ENCODE peak calls at places on chromosomes 3 and 15, in six cellular contexts. One of them, this sample, is unnamed.

GRCh38 chr3:82796765-82797164 is 1035.3 kb upstream of the GBE1 start:
- DNase-seq in Calu3: no peak
- DNase-seq in endothelial cell: no peak
- DNase-seq in sigmoid colon: no peak
- DNase-seq in AG04450: no peak
- DNase-seq in Peyer's patch: no peak
- DNase-seq in this sample: no peak

GRCh38 chr15:68556139-68556990 is 22.4 kb upstream of the CORO2B start:
- DNase-seq in Calu3: no peak
- DNase-seq in endothelial cell: no peak
- DNase-seq in sigmoid colon: no peak
- DNase-seq in AG04450: no peak
- DNase-seq in Peyer's patch: no peak
- DNase-seq in this sample: no peak

GRCh38 chr15:93719941-93720351 is 511.4 kb upstream of the MCTP2 start:
- DNase-seq in Calu3: no peak
- DNase-seq in endothelial cell: no peak
- DNase-seq in sigmoid colon: no peak
- DNase-seq in AG04450: peak; percentile 26
- DNase-seq in Peyer's patch: no peak
- DNase-seq in this sample: no peak

GRCh38 chr3:139757448-139758030 is 79.8 kb upstream of the NMNAT3 start:
- DNase-seq in Calu3: no peak
- DNase-seq in endothelial cell: no peak
- DNase-seq in sigmoid colon: no peak
- DNase-seq in AG04450: no peak
- DNase-seq in Peyer's patch: no peak
- DNase-seq in this sample: no peak

GRCh38 chr3:150035910-150036661 is 65.4 kb upstream of the PFN2 start:
- DNase-seq in Calu3: no peak
- DNase-seq in endothelial cell: no peak
- DNase-seq in sigmoid colon: no peak
- DNase-seq in AG04450: no peak
- DNase-seq in Peyer's patch: no peak
- DNase-seq in this sample: no peak

GRCh38 chr3:13624021-13624420 is 75.1 kb downstream of the FBLN2 start:
- DNase-seq in Calu3: no peak
- DNase-seq in endothelial cell: no peak
- DNase-seq in sigmoid colon: no peak
- DNase-seq in AG04450: no peak
- DNase-seq in Peyer's patch: no peak
- DNase-seq in this sample: no peak

GRCh38 chr15:39887832-39888231 is 32.2 kb downstream of the GPR176 start:
- DNase-seq in Calu3: peak; percentile 10
- DNase-seq in endothelial cell: no peak
- DNase-seq in sigmoid colon: no peak
- DNase-seq in AG04450: no peak
- DNase-seq in Peyer's patch: peak; percentile 58
- DNase-seq in this sample: no peak

GRCh38 chr3:51538115-51538458 is 432 bp upstream of the RAD54L2 start:
- DNase-seq in Calu3: no peak
- DNase-seq in endothelial cell: peak; percentile 9
- DNase-seq in sigmoid colon: no peak
- DNase-seq in AG04450: no peak
- DNase-seq in Peyer's patch: no peak
- DNase-seq in this sample: peak; percentile 41

GRCh38 chr3:19543212-19543841 is 390.7 kb downstream of the EFHB start:
- DNase-seq in Calu3: peak; percentile 5
- DNase-seq in endothelial cell: peak; percentile 4
- DNase-seq in sigmoid colon: no peak
- DNase-seq in AG04450: no peak
- DNase-seq in Peyer's patch: no peak
- DNase-seq in this sample: peak; percentile 25

GRCh38 chr3:112315791-112316190 is 17.2 kb upstream of the CD200 start:
- DNase-seq in Calu3: no peak
- DNase-seq in endothelial cell: no peak
- DNase-seq in sigmoid colon: no peak
- DNase-seq in AG04450: no peak
- DNase-seq in Peyer's patch: no peak
- DNase-seq in this sample: no peak

GRCh38 chr3:133466531-133467386 is 66.9 kb downstream of the BFSP2 start:
- DNase-seq in Calu3: no peak
- DNase-seq in endothelial cell: no peak
- DNase-seq in sigmoid colon: no peak
- DNase-seq in AG04450: no peak
- DNase-seq in Peyer's patch: peak; percentile 72
- DNase-seq in this sample: peak; percentile 38

GRCh38 chr3:77190281-77190841 is 150.5 kb downstream of the ROBO2 start:
- DNase-seq in Calu3: no peak
- DNase-seq in endothelial cell: no peak
- DNase-seq in sigmoid colon: no peak
- DNase-seq in AG04450: no peak
- DNase-seq in Peyer's patch: no peak
- DNase-seq in this sample: no peak

GRCh38 chr3:10602769-10603768 is 97.7 kb upstream of the ATP2B2 start:
- DNase-seq in Calu3: no peak
- DNase-seq in endothelial cell: no peak
- DNase-seq in sigmoid colon: no peak
- DNase-seq in AG04450: no peak
- DNase-seq in Peyer's patch: no peak
- DNase-seq in this sample: peak; percentile 17

GRCh38 chr3:182238141-182238540 is 526.4 kb downstream of the SOX2 start:
- DNase-seq in Calu3: no peak
- DNase-seq in endothelial cell: no peak
- DNase-seq in sigmoid colon: peak; percentile 65
- DNase-seq in AG04450: no peak
- DNase-seq in Peyer's patch: no peak
- DNase-seq in this sample: no peak

GRCh38 chr3:30003741-30004140 is 602.7 kb upstream of the TGFBR2 start:
- DNase-seq in Calu3: no peak
- DNase-seq in endothelial cell: no peak
- DNase-seq in sigmoid colon: no peak
- DNase-seq in AG04450: no peak
- DNase-seq in Peyer's patch: no peak
- DNase-seq in this sample: no peak

GRCh38 chr15:78100886-78101285 is 8.5 kb downstream of the SH2D7 start:
- DNase-seq in Calu3: no peak
- DNase-seq in endothelial cell: no peak
- DNase-seq in sigmoid colon: peak; percentile 56
- DNase-seq in AG04450: no peak
- DNase-seq in Peyer's patch: peak; percentile 39
- DNase-seq in this sample: no peak

GRCh38 chr3:197501879-197502620 is 53.7 kb downstream of the BDH1 start:
- DNase-seq in Calu3: peak; percentile 82
- DNase-seq in endothelial cell: peak; percentile 65
- DNase-seq in sigmoid colon: no peak
- DNase-seq in AG04450: no peak
- DNase-seq in Peyer's patch: peak; percentile 86
- DNase-seq in this sample: peak; percentile 76

GRCh38 chr3:9563851-9564250 is 10.2 kb upstream of the LHFPL4 start:
- DNase-seq in Calu3: no peak
- DNase-seq in endothelial cell: no peak
- DNase-seq in sigmoid colon: no peak
- DNase-seq in AG04450: no peak
- DNase-seq in Peyer's patch: no peak
- DNase-seq in this sample: no peak

GRCh38 chr3:167941234-167941995 is 154.3 kb downstream of the GOLIM4 start:
- DNase-seq in Calu3: no peak
- DNase-seq in endothelial cell: peak; percentile 24
- DNase-seq in sigmoid colon: peak; percentile 69
- DNase-seq in AG04450: peak; percentile 78
- DNase-seq in Peyer's patch: peak; percentile 49
- DNase-seq in this sample: no peak

GRCh38 chr3:33392703-33393125 is 47.5 kb downstream of the UBP1 start:
- DNase-seq in Calu3: peak; percentile 5
- DNase-seq in endothelial cell: no peak
- DNase-seq in sigmoid colon: no peak
- DNase-seq in AG04450: peak; percentile 41
- DNase-seq in Peyer's patch: no peak
- DNase-seq in this sample: no peak

GRCh38 chr15:60973637-60974415 is 255.3 kb downstream of the RORA start:
- DNase-seq in Calu3: no peak
- DNase-seq in endothelial cell: no peak
- DNase-seq in sigmoid colon: no peak
- DNase-seq in AG04450: peak; percentile 37
- DNase-seq in Peyer's patch: no peak
- DNase-seq in this sample: no peak

GRCh38 chr3:186596568-186597287 is 16.1 kb upstream of the AHSG start:
- DNase-seq in Calu3: no peak
- DNase-seq in endothelial cell: no peak
- DNase-seq in sigmoid colon: no peak
- DNase-seq in AG04450: no peak
- DNase-seq in Peyer's patch: no peak
- DNase-seq in this sample: no peak

GRCh38 chr3:17645074-17645698 is 97.2 kb downstream of the TBC1D5 start:
- DNase-seq in Calu3: peak; percentile 40
- DNase-seq in endothelial cell: peak; percentile 40
- DNase-seq in sigmoid colon: no peak
- DNase-seq in AG04450: peak; percentile 36
- DNase-seq in Peyer's patch: no peak
- DNase-seq in this sample: peak; percentile 8

GRCh38 chr3:9951126-9951525 is 1.1 kb downstream of the PRRT3 start:
- DNase-seq in Calu3: no peak
- DNase-seq in endothelial cell: no peak
- DNase-seq in sigmoid colon: no peak
- DNase-seq in AG04450: no peak
- DNase-seq in Peyer's patch: no peak
- DNase-seq in this sample: peak; percentile 82

GRCh38 chr3:115785782-115786181 is 162.5 kb downstream of the GAP43 start:
- DNase-seq in Calu3: no peak
- DNase-seq in endothelial cell: no peak
- DNase-seq in sigmoid colon: no peak
- DNase-seq in AG04450: no peak
- DNase-seq in Peyer's patch: no peak
- DNase-seq in this sample: no peak

GRCh38 chr3:189531271-189531670 is 99.9 kb upstream of the TP63 start:
- DNase-seq in Calu3: no peak
- DNase-seq in endothelial cell: no peak
- DNase-seq in sigmoid colon: no peak
- DNase-seq in AG04450: no peak
- DNase-seq in Peyer's patch: no peak
- DNase-seq in this sample: no peak

GRCh38 chr15:50267577-50267976 is 2.1 kb upstream of the HDC start:
- DNase-seq in Calu3: no peak
- DNase-seq in endothelial cell: no peak
- DNase-seq in sigmoid colon: no peak
- DNase-seq in AG04450: no peak
- DNase-seq in Peyer's patch: no peak
- DNase-seq in this sample: no peak

GRCh38 chr15:57079446-57079845 is 161.0 kb downstream of the TCF12 start:
- DNase-seq in Calu3: no peak
- DNase-seq in endothelial cell: no peak
- DNase-seq in sigmoid colon: no peak
- DNase-seq in AG04450: no peak
- DNase-seq in Peyer's patch: no peak
- DNase-seq in this sample: no peak

GRCh38 chr3:158770254-158771017 is 31.4 kb upstream of the MFSD1 start:
- DNase-seq in Calu3: no peak
- DNase-seq in endothelial cell: no peak
- DNase-seq in sigmoid colon: no peak
- DNase-seq in AG04450: peak; percentile 72
- DNase-seq in Peyer's patch: no peak
- DNase-seq in this sample: no peak

GRCh38 chr15:40421246-40422157 is 15.9 kb downstream of the IVD start:
- DNase-seq in Calu3: peak; percentile 78
- DNase-seq in endothelial cell: peak; percentile 87
- DNase-seq in sigmoid colon: peak; percentile 85
- DNase-seq in AG04450: no peak
- DNase-seq in Peyer's patch: peak; percentile 90
- DNase-seq in this sample: peak; percentile 84

GRCh38 chr15:87167706-87168105 is 1088.0 kb downstream of the AGBL1 start:
- DNase-seq in Calu3: no peak
- DNase-seq in endothelial cell: no peak
- DNase-seq in sigmoid colon: no peak
- DNase-seq in AG04450: no peak
- DNase-seq in Peyer's patch: no peak
- DNase-seq in this sample: no peak

DNA sequence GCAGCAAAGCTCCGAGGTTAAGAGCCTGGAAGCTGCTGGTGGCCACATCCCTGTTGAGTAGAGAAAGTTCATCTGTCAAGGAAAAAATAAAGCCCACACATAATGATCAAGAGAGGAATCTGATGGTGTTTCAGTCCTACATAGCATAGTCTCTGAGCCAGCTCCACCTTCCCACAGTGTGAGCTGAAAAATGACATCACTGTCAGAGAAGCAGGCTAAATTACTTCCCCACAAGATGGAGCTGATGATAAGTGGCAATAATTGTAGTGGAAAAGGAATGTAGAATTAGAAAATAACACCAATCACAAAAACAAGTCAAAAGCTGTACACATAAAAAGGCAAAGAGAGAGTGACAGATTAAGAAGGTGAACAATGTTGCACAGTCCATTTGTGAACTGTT is 84.5 kb downstream of the AQP9 start:
- DNase-seq in Calu3: no peak
- DNase-seq in endothelial cell: no peak
- DNase-seq in sigmoid colon: no peak
- DNase-seq in AG04450: no peak
- DNase-seq in Peyer's patch: no peak
- DNase-seq in this sample: no peak
- TF ChIP-seq CTCF in Calu3: no peak
- TF ChIP-seq CTCF in endothelial cell: no peak
- TF ChIP-seq CTCF in sigmoid colon: no peak
- TF ChIP-seq CTCF in AG04450: peak; percentile 5
- TF ChIP-seq CTCF in Peyer's patch: no peak
- TF ChIP-seq CTCF in this sample: no peak

DNA sequence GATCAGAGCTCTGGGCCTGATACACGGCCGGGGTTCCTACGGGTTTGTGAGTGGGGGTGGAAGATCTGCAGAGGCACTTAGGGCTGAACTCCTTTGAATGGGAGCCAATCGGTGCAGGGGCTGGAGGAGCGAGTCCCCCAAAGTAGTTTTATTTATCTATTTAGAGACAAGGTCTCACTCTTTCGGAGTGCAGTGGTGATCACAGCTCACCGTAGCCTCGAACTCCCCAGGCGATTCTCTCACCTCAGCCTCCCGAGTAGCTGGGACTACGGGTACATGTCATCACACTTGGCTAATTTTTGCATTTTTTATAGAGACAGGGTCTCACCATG is 1.6 kb upstream of the CELSR3 start:
- DNase-seq in Calu3: no peak
- DNase-seq in endothelial cell: no peak
- DNase-seq in sigmoid colon: no peak
- DNase-seq in AG04450: no peak
- DNase-seq in Peyer's patch: no peak
- DNase-seq in this sample: no peak
- TF ChIP-seq CTCF in Calu3: peak; percentile 11
- TF ChIP-seq CTCF in endothelial cell: peak; percentile 14
- TF ChIP-seq CTCF in sigmoid colon: peak; percentile 34
- TF ChIP-seq CTCF in AG04450: no peak
- TF ChIP-seq CTCF in Peyer's patch: no peak
- TF ChIP-seq CTCF in this sample: no peak

GRCh38 chr15:34473840-34474239 is 36.2 kb upstream of the GOLGA8A start:
- DNase-seq in Calu3: no peak
- DNase-seq in endothelial cell: no peak
- DNase-seq in sigmoid colon: no peak
- DNase-seq in AG04450: no peak
- DNase-seq in Peyer's patch: no peak
- DNase-seq in this sample: no peak
- TF ChIP-seq CTCF in Calu3: no peak
- TF ChIP-seq CTCF in endothelial cell: no peak
- TF ChIP-seq CTCF in sigmoid colon: no peak
- TF ChIP-seq CTCF in AG04450: no peak
- TF ChIP-seq CTCF in Peyer's patch: no peak
- TF ChIP-seq CTCF in this sample: no peak

GRCh38 chr3:183766107-183766506 is 59.3 kb downstream of the MAP6D1 start:
- DNase-seq in Calu3: no peak
- DNase-seq in endothelial cell: no peak
- DNase-seq in sigmoid colon: no peak
- DNase-seq in AG04450: no peak
- DNase-seq in Peyer's patch: no peak
- DNase-seq in this sample: no peak
- TF ChIP-seq CTCF in Calu3: no peak
- TF ChIP-seq CTCF in endothelial cell: no peak
- TF ChIP-seq CTCF in sigmoid colon: no peak
- TF ChIP-seq CTCF in AG04450: no peak
- TF ChIP-seq CTCF in Peyer's patch: no peak
- TF ChIP-seq CTCF in this sample: no peak

This sample was measured in GM20000.